ENCODE peak calls at places on chromosomes 13 and 19, in ten cellular contexts. Y is breast epithelium, S is neural crest cell, T is psoas muscle, K is cardiac muscle cell, B is stomach, V is GM10248, G is fibroblast of mammary gland, A is tibial artery, L is esophagus muscularis mucosa. E is an unnamed sample.
A peak's percentile ranks its signal among the peaks of the same experiment; 100 is the strongest.

GRCh38 chr19:1257475-1258160 is 9.2 kb downstream of the MIDN start:
- DNase-seq in Y (no peak), S (no peak), T (no peak), K (no peak), B (no peak), V (no peak), G (no peak), A (no peak), L (no peak), E (no peak)

GRCh38 chr13:103805771-103806170 is 739.6 kb upstream of the SLC10A2 start:
- DNase-seq in Y (no peak), S (no peak), T (no peak), K (peak; percentile 55), B (no peak), V (no peak), G (no peak), A (no peak), L (no peak), E (no peak)

GRCh38 chr13:47017476-47017875 is 120.6 kb upstream of the HTR2A start:
- DNase-seq in Y (no peak), S (no peak), T (no peak), K (no peak), B (no peak), V (no peak), G (peak; percentile 60), A (no peak), L (no peak), E (no peak)

GRCh38 chr13:49308104-49308875 is 60.6 kb downstream of the CDADC1 start:
- DNase-seq in Y (peak; percentile 68), S (no peak), T (peak; percentile 85), K (no peak), B (peak; percentile 86), V (no peak), G (peak; percentile 94), A (peak; percentile 96), L (no peak), E (peak; percentile 36)

GRCh38 chr13:41426047-41426446 is 31.3 kb upstream of the RGCC start:
- DNase-seq in Y (no peak), S (no peak), T (no peak), K (no peak), B (no peak), V (no peak), G (no peak), A (no peak), L (no peak), E (no peak)

GRCh38 chr13:101529419-101529818 is 76.9 kb downstream of the ITGBL1 start:
- DNase-seq in Y (no peak), S (no peak), T (no peak), K (no peak), B (no peak), V (no peak), G (peak; percentile 96), A (peak; percentile 81), L (no peak), E (no peak)

GRCh38 chr13:112444001-112444311 is 67.8 kb downstream of the SPACA7 start:
- DNase-seq in Y (no peak), S (peak; percentile 94), T (peak; percentile 43), K (peak; percentile 79), B (peak; percentile 75), V (peak; percentile 81), G (peak; percentile 40), A (peak; percentile 62), L (peak; percentile 91), E (peak; percentile 11)

GRCh38 chr19:52492201-52492960 is 35.1 kb upstream of the ZNF808 start:
- DNase-seq in Y (no peak), S (peak; percentile 47), T (no peak), K (peak; percentile 82), B (no peak), V (no peak), G (no peak), A (peak; percentile 64), L (no peak), E (no peak)

GRCh38 chr19:55384576-55385235 is 614 bp upstream of the TMEM238 start:
- DNase-seq in Y (no peak), S (no peak), T (peak; percentile 38), K (no peak), B (no peak), V (no peak), G (no peak), A (no peak), L (no peak), E (no peak)
- TF ChIP-seq CTCF in Y (no peak), S (no peak), T (no peak), K (no peak), B (no peak), V (no peak), G (no peak), A (no peak), L (no peak), E (no peak)

GRCh38 chr13:106375085-106375484 is 160.4 kb downstream of the EFNB2 start:
- DNase-seq in Y (no peak), S (no peak), T (no peak), K (no peak), B (no peak), V (no peak), G (no peak), A (no peak), L (no peak), E (no peak)

GRCh38 chr13:106374631-106375030 is 160.8 kb downstream of the EFNB2 start:
- DNase-seq in Y (no peak), S (no peak), T (no peak), K (no peak), B (no peak), V (no peak), G (no peak), A (no peak), L (no peak), E (no peak)

GRCh38 chr13:106377341-106377740 is 158.1 kb downstream of the EFNB2 start:
- DNase-seq in Y (no peak), S (no peak), T (no peak), K (no peak), B (no peak), V (no peak), G (no peak), A (no peak), L (no peak), E (no peak)

GRCh38 chr13:106378263-106378662 is 157.2 kb downstream of the EFNB2 start:
- DNase-seq in Y (no peak), S (no peak), T (no peak), K (no peak), B (no peak), V (no peak), G (no peak), A (no peak), L (no peak), E (no peak)

GRCh38 chr13:106376411-106377112 is 158.9 kb downstream of the EFNB2 start:
- DNase-seq in Y (no peak), S (no peak), T (no peak), K (no peak), B (peak; percentile 61), V (no peak), G (peak; percentile 98), A (no peak), L (no peak), E (peak; percentile 98)
- TF ChIP-seq CTCF in Y (no peak), S (no peak), T (no peak), K (peak; percentile 44), B (no peak), V (no peak), G (peak; percentile 54), A (no peak), L (no peak), E (peak; percentile 1)

GRCh38 chr13:68813397-68813796 is 1294.2 kb upstream of the ATXN8OS start:
- DNase-seq in Y (no peak), S (no peak), T (no peak), K (peak; percentile 49), B (no peak), V (no peak), G (no peak), A (no peak), L (no peak), E (no peak)

GRCh38 chr13:68806125-68806524 is 1301.5 kb upstream of the ATXN8OS start:
- DNase-seq in Y (no peak), S (no peak), T (no peak), K (no peak), B (no peak), V (no peak), G (no peak), A (no peak), L (no peak), E (no peak)

GRCh38 chr13:68808456-68808855 is 1299.2 kb upstream of the ATXN8OS start:
- DNase-seq in Y (no peak), S (no peak), T (no peak), K (no peak), B (no peak), V (no peak), G (no peak), A (no peak), L (no peak), E (no peak)

GRCh38 chr13:68810660-68811059 is 1297.0 kb upstream of the ATXN8OS start:
- DNase-seq in Y (no peak), S (no peak), T (no peak), K (peak; percentile 37), B (no peak), V (no peak), G (no peak), A (no peak), L (no peak), E (no peak)
- TF ChIP-seq CTCF in Y (no peak), S (peak; percentile 34), T (no peak), K (no peak), B (no peak), V (peak; percentile 14), G (no peak), A (no peak), L (no peak), E (no peak)

DNA sequence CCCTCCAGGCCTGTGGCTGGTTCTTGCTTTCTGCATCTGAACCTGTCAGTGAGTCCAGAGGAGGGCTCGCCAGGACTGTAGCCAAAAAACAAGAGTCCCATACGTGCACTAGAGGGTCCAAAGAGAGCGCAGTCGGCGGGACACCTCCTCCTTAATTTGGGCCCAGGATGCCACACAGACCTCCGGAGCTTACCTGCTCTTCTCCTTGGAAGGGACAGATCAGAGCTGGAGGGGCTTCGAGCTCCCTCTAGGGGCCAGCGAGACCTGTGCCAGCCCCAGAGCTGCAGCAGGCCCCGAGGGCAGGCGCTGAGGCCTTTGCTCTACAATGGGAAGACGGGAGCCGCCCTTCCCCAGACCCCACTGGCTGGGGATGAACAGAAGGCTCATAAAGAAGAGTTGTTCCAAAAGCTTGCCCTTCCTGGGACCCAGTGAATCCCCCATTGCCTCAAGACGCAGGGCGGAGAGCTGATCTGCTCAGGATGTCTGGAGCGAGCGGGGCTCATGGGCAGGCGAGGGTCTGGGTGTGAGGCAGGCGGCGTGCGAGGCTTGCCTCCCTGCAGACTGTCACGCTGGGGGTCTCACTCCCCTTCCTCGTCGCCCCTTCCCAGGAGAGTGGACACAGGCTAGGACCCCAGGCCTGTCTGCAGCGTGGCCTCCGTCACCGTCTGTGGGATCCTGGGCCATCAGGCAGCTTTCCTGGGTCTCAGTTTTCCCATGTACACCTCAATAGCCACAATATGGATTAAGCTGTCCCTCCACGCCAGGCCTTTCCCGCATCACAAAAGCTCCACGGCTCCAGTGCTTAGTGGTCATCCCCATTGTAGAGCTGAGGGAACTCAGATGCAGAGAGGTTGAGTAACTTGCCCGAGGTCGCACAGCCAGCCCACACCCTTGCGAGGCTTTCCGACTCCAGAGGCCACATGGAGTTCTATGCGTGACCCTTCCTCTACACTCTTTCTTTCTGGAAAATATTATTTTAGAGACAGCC is 46.9 kb upstream of the VSTM2B start:
- DNase-seq in Y (no peak), S (peak; percentile 52), T (no peak), K (peak; percentile 65), B (no peak), V (no peak), G (no peak), A (no peak), L (peak; percentile 57), E (no peak)
- TF ChIP-seq CTCF in Y (no peak), S (peak; percentile 69), T (peak; percentile 4), K (peak; percentile 15), B (no peak), V (peak; percentile 40), G (peak; percentile 4), A (no peak), L (no peak), E (no peak)

E was measured in bronchial epithelial cell.